ENCODE peak calls at places on chromosomes 11 and 22, in six cellular contexts. One of them, this sample, is unnamed.
A peak's percentile ranks its signal among the peaks of the same experiment; 100 is the strongest.

GRCh38 chr11:125201525-125202121 is 37.1 kb downstream of the PKNOX2 start:
- DNase-seq in fibroblast of mammary gland: no peak
- DNase-seq in left ventricle myocardium inferior: no peak
- DNase-seq in mammary epithelial cell: peak; percentile 10
- DNase-seq in mucosa of descending colon: no peak
- DNase-seq in OCI-LY7: no peak
- DNase-seq in this sample: no peak

GRCh38 chr22:23183107-23183698 is 2.9 kb downstream of the BCR start:
- DNase-seq in fibroblast of mammary gland: peak; percentile 45
- DNase-seq in left ventricle myocardium inferior: peak; percentile 35
- DNase-seq in mammary epithelial cell: peak; percentile 39
- DNase-seq in mucosa of descending colon: peak; percentile 47
- DNase-seq in OCI-LY7: peak; percentile 43
- DNase-seq in this sample: no peak

GRCh38 chr11:71204748-71205664 is 47.4 kb downstream of the SHANK2 start:
- DNase-seq in fibroblast of mammary gland: no peak
- DNase-seq in left ventricle myocardium inferior: no peak
- DNase-seq in mammary epithelial cell: no peak
- DNase-seq in mucosa of descending colon: no peak
- DNase-seq in OCI-LY7: no peak
- DNase-seq in this sample: no peak

GRCh38 chr11:110305169-110306018 is 9.0 kb upstream of the RDX start:
- DNase-seq in fibroblast of mammary gland: no peak
- DNase-seq in left ventricle myocardium inferior: no peak
- DNase-seq in mammary epithelial cell: peak; percentile 77
- DNase-seq in mucosa of descending colon: no peak
- DNase-seq in OCI-LY7: no peak
- DNase-seq in this sample: no peak

GRCh38 chr11:79087957-79088318 is 352.9 kb downstream of the TENM4 start:
- DNase-seq in fibroblast of mammary gland: no peak
- DNase-seq in left ventricle myocardium inferior: no peak
- DNase-seq in mammary epithelial cell: no peak
- DNase-seq in mucosa of descending colon: no peak
- DNase-seq in OCI-LY7: no peak
- DNase-seq in this sample: no peak

GRCh38 chr22:46484861-46485595 is 52.4 kb downstream of the CELSR1 start:
- DNase-seq in fibroblast of mammary gland: peak; percentile 19
- DNase-seq in left ventricle myocardium inferior: no peak
- DNase-seq in mammary epithelial cell: no peak
- DNase-seq in mucosa of descending colon: no peak
- DNase-seq in OCI-LY7: no peak
- DNase-seq in this sample: peak; percentile 76

GRCh38 chr11:104526006-104526405 is 362.1 kb upstream of the PDGFD start:
- DNase-seq in fibroblast of mammary gland: no peak
- DNase-seq in left ventricle myocardium inferior: no peak
- DNase-seq in mammary epithelial cell: no peak
- DNase-seq in mucosa of descending colon: no peak
- DNase-seq in OCI-LY7: no peak
- DNase-seq in this sample: no peak

GRCh38 chr11:15159085-15159484 is 44.4 kb downstream of the INSC start:
- DNase-seq in fibroblast of mammary gland: peak; percentile 77
- DNase-seq in left ventricle myocardium inferior: no peak
- DNase-seq in mammary epithelial cell: peak; percentile 39
- DNase-seq in mucosa of descending colon: no peak
- DNase-seq in OCI-LY7: peak; percentile 34
- DNase-seq in this sample: peak; percentile 31

GRCh38 chr11:15971215-15971546 is 385.2 kb downstream of the SOX6 start:
- DNase-seq in fibroblast of mammary gland: no peak
- DNase-seq in left ventricle myocardium inferior: no peak
- DNase-seq in mammary epithelial cell: no peak
- DNase-seq in mucosa of descending colon: no peak
- DNase-seq in OCI-LY7: no peak
- DNase-seq in this sample: no peak

GRCh38 chr11:44759743-44760476 is 33.1 kb downstream of the TSPAN18 start:
- DNase-seq in fibroblast of mammary gland: no peak
- DNase-seq in left ventricle myocardium inferior: no peak
- DNase-seq in mammary epithelial cell: no peak
- DNase-seq in mucosa of descending colon: no peak
- DNase-seq in OCI-LY7: no peak
- DNase-seq in this sample: no peak

GRCh38 chr11:331332-332060 is 10.8 kb upstream of the IFITM3 start:
- DNase-seq in fibroblast of mammary gland: no peak
- DNase-seq in left ventricle myocardium inferior: no peak
- DNase-seq in mammary epithelial cell: no peak
- DNase-seq in mucosa of descending colon: peak; percentile 21
- DNase-seq in OCI-LY7: peak; percentile 78
- DNase-seq in this sample: no peak

GRCh38 chr11:73141309-73142127 is 600 bp downstream of the FCHSD2 start:
- DNase-seq in fibroblast of mammary gland: peak; percentile 55
- DNase-seq in left ventricle myocardium inferior: peak; percentile 83
- DNase-seq in mammary epithelial cell: peak; percentile 64
- DNase-seq in mucosa of descending colon: peak; percentile 82
- DNase-seq in OCI-LY7: peak; percentile 78
- DNase-seq in this sample: peak; percentile 75

GRCh38 chr11:47377571-47378010 is 756 bp downstream of the SPI1 start:
- DNase-seq in fibroblast of mammary gland: no peak
- DNase-seq in left ventricle myocardium inferior: no peak
- DNase-seq in mammary epithelial cell: no peak
- DNase-seq in mucosa of descending colon: no peak
- DNase-seq in OCI-LY7: no peak
- DNase-seq in this sample: no peak

GRCh38 chr11:2983908-2984307 is 8.2 kb downstream of the NAP1L4 start:
- DNase-seq in fibroblast of mammary gland: no peak
- DNase-seq in left ventricle myocardium inferior: no peak
- DNase-seq in mammary epithelial cell: no peak
- DNase-seq in mucosa of descending colon: no peak
- DNase-seq in OCI-LY7: no peak
- DNase-seq in this sample: no peak

GRCh38 chr11:1384206-1384965 is 5.3 kb upstream of the BRSK2 start:
- DNase-seq in fibroblast of mammary gland: peak; percentile 6
- DNase-seq in left ventricle myocardium inferior: no peak
- DNase-seq in mammary epithelial cell: no peak
- DNase-seq in mucosa of descending colon: no peak
- DNase-seq in OCI-LY7: no peak
- DNase-seq in this sample: peak; percentile 5

GRCh38 chr11:1381793-1382425 is 7.8 kb upstream of the BRSK2 start:
- DNase-seq in fibroblast of mammary gland: no peak
- DNase-seq in left ventricle myocardium inferior: no peak
- DNase-seq in mammary epithelial cell: no peak
- DNase-seq in mucosa of descending colon: no peak
- DNase-seq in OCI-LY7: no peak
- DNase-seq in this sample: no peak

GRCh38 chr11:1382429-1382828 is 7.3 kb upstream of the BRSK2 start:
- DNase-seq in fibroblast of mammary gland: no peak
- DNase-seq in left ventricle myocardium inferior: no peak
- DNase-seq in mammary epithelial cell: no peak
- DNase-seq in mucosa of descending colon: no peak
- DNase-seq in OCI-LY7: no peak
- DNase-seq in this sample: no peak

GRCh38 chr11:1387521-1387920 is 2.2 kb upstream of the BRSK2 start:
- DNase-seq in fibroblast of mammary gland: no peak
- DNase-seq in left ventricle myocardium inferior: no peak
- DNase-seq in mammary epithelial cell: no peak
- DNase-seq in mucosa of descending colon: no peak
- DNase-seq in OCI-LY7: no peak
- DNase-seq in this sample: no peak

DNA sequence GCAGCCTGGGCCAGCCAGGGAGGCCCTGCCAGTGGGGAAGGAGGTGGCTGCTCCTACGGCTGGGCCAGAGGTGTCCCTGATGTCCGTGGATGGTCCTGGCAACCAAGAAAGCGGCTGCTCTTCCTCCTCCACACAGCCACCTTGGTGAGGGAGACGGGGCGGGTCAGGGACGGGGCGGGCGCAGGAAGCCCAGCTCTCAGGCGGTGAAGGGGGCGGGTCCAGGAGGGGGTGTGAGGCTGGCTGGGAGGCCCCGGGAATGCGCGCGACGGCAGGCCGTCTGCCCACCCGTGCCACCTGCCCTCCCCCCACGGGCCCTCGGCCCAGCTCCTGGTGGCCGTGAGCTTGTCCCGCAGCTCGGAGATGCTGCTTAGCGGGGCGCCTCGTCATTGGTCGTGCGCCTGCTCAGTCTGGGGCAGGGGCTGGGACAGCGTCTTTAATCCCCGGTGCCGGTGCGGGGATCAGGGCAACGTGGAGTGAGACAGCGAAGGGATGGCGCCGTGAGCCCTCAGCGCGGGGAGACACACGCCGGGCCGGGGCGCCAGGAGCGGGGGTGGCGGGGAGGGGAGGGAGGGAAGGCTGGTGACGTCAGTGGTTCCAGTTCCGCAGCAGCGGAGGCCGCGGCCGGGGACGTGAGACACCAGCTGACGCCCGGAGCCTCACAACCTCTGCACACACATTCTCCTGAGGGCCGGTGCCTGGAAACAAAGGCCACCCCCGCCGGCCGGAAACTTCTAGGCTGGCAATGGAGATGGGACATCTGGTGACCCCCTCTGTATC is 6.7 kb upstream of the BRSK2 start:
- DNase-seq in fibroblast of mammary gland: peak; percentile 70
- DNase-seq in left ventricle myocardium inferior: peak; percentile 81
- DNase-seq in mammary epithelial cell: peak; percentile 42
- DNase-seq in mucosa of descending colon: peak; percentile 79
- DNase-seq in OCI-LY7: peak; percentile 31
- DNase-seq in this sample: peak; percentile 49
- TF ChIP-seq CTCF in fibroblast of mammary gland: no peak
- TF ChIP-seq CTCF in left ventricle myocardium inferior: peak; percentile 19
- TF ChIP-seq CTCF in mammary epithelial cell: no peak
- TF ChIP-seq CTCF in mucosa of descending colon: no peak
- TF ChIP-seq CTCF in OCI-LY7: no peak
- TF ChIP-seq CTCF in this sample: peak; percentile 14

DNA sequence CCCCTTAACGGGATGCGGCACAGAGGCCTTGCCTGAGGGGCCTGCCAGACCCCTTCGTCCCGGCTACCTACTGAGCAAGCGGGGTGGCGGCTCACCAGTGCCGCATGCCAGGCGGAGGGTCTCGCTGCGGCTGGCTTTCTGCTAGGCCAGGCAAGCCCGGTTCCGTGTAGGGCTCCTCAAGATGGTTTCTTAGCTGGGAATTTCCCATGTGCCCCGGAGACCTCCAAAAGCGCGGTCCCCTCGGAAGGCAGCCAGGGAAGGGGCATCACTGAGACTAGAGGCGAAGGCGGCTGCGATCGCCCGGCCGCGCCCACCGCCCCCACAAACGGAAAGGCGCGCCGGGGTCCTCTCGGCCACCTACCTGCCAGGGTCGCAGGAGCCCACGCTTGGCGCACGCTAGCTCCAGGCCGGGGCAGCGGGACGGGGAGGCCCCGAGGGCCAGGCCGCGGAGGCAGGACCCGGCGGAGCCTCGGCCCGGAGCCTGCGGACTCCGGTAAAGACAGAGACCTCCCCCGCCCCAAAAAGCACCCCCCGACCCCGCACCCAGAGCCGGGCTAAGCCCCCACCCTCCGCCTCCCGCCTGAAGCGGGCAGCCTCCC is 23.8 kb downstream of the MICAL3 start:
- DNase-seq in fibroblast of mammary gland: no peak
- DNase-seq in left ventricle myocardium inferior: no peak
- DNase-seq in mammary epithelial cell: peak; percentile 53
- DNase-seq in mucosa of descending colon: peak; percentile 56
- DNase-seq in OCI-LY7: peak; percentile 52
- DNase-seq in this sample: no peak
- TF ChIP-seq CTCF in fibroblast of mammary gland: no peak
- TF ChIP-seq CTCF in left ventricle myocardium inferior: no peak
- TF ChIP-seq CTCF in mammary epithelial cell: no peak
- TF ChIP-seq CTCF in mucosa of descending colon: no peak
- TF ChIP-seq CTCF in OCI-LY7: no peak
- TF ChIP-seq CTCF in this sample: no peak

DNA sequence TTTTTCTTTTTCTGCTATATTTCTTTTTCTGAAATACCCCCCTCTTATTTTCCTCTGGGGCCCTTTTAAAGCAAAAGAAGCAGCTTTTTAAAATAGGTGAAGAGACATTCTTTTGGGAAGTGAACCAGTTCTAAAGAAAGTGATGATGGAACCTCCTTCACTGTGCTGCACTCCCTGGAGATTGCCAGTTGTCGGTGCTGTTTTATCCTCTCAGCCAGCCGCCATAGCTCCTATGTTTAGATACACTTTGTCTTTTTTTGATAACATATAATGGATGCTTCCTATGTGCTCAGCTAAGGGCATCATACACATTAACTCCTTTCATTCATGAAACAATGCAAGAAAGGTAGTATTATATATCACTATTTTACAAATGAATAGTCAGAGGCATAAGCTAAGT is 14.0 kb downstream of the CFAP300 start:
- DNase-seq in fibroblast of mammary gland: no peak
- DNase-seq in left ventricle myocardium inferior: no peak
- DNase-seq in mammary epithelial cell: no peak
- DNase-seq in mucosa of descending colon: no peak
- DNase-seq in OCI-LY7: no peak
- DNase-seq in this sample: no peak
- TF ChIP-seq CTCF in fibroblast of mammary gland: peak; percentile 14
- TF ChIP-seq CTCF in left ventricle myocardium inferior: peak; percentile 59
- TF ChIP-seq CTCF in mammary epithelial cell: peak; percentile 63
- TF ChIP-seq CTCF in mucosa of descending colon: no peak
- TF ChIP-seq CTCF in OCI-LY7: no peak
- TF ChIP-seq CTCF in this sample: no peak

GRCh38 chr11:32874144-32874543 is 18.5 kb upstream of the QSER1 start:
- DNase-seq in fibroblast of mammary gland: no peak
- DNase-seq in left ventricle myocardium inferior: no peak
- DNase-seq in mammary epithelial cell: no peak
- DNase-seq in mucosa of descending colon: no peak
- DNase-seq in OCI-LY7: no peak
- DNase-seq in this sample: no peak

DNA sequence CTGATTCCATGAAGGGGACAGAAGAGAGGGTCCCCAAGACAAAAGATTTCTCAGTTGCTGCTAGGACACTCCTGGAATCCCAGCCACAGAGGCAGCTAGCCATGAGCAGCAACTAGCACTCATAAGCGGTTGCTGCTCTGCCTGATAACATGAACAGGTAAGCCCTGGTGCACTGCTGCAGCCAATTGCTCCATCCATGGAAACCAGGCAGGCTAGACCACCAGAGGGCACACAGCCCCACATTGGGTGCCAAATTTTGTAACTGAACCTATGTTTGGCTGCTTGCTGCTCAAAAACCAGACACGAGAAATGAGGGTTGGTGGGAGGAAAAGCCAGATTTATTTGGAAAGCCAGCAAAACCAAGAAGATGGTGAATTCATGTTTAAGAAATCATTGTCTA is 21.9 kb upstream of the QSER1 start:
- DNase-seq in fibroblast of mammary gland: no peak
- DNase-seq in left ventricle myocardium inferior: no peak
- DNase-seq in mammary epithelial cell: no peak
- DNase-seq in mucosa of descending colon: no peak
- DNase-seq in OCI-LY7: peak; percentile 48
- DNase-seq in this sample: no peak
- TF ChIP-seq CTCF in fibroblast of mammary gland: peak; percentile 36
- TF ChIP-seq CTCF in left ventricle myocardium inferior: peak; percentile 32
- TF ChIP-seq CTCF in mammary epithelial cell: peak; percentile 12
- TF ChIP-seq CTCF in mucosa of descending colon: no peak
- TF ChIP-seq CTCF in OCI-LY7: peak; percentile 68
- TF ChIP-seq CTCF in this sample: peak; percentile 49

This sample was measured in HFFc6.